ENCODE peak calls at places on chromosome 9, in eight cellular contexts. F is T-helper 2 cell; L is AG09309; O is amygdala; K is fibroblast of the aortic adventitia; B is skeletal muscle cell; A is OCI-M1; I is activated CD8-positive, alpha-beta memory T cell treated with anti-CD3 and anti-CD28 coated beads for 48 hours. U is an unnamed sample.

GRCh38 chr9:25948182-25948581 is 269.9 kb upstream of the TUSC1 start:
- DNase-seq in F (no peak), L (no peak), O (no peak), K (no peak), B (no peak), A (no peak), I (no peak), U (no peak)

GRCh38 chr9:95857122-95857521 is 18.4 kb upstream of the ERCC6L2 start:
- DNase-seq in F (no peak), L (no peak), O (no peak), K (peak), B (peak), A (no peak), I (no peak), U (no peak)

GRCh38 chr9:109953813-109954489 is 174.0 kb downstream of the PALM2AKAP2 start:
- DNase-seq in F (no peak), L (no peak), O (no peak), K (no peak), B (no peak), A (peak), I (no peak), U (no peak)

GRCh38 chr9:13443380-13444271 is 164.1 kb upstream of the MPDZ start:
- DNase-seq in F (no peak), L (no peak), O (no peak), K (peak), B (no peak), A (peak), I (no peak), U (no peak)

GRCh38 chr9:127569819-127570401 is 42.2 kb upstream of the STXBP1 start:
- DNase-seq in F (peak), L (no peak), O (no peak), K (no peak), B (no peak), A (no peak), I (no peak), U (peak)

GRCh38 chr9:98185021-98185567 is 7.3 kb downstream of the CORO2A start:
- DNase-seq in F (no peak), L (no peak), O (no peak), K (no peak), B (no peak), A (no peak), I (no peak), U (no peak)

GRCh38 chr9:137672907-137673791 is 54.3 kb downstream of the EHMT1 start:
- DNase-seq in F (peak), L (peak), O (no peak), K (peak), B (peak), A (peak), I (no peak), U (no peak)

GRCh38 chr9:129697111-129697955 is 31.9 kb downstream of the PRRX2 start:
- DNase-seq in F (no peak), L (no peak), O (no peak), K (peak), B (no peak), A (peak), I (no peak), U (no peak)

GRCh38 chr9:116232425-116233159 is 79.0 kb downstream of the PAPPA start:
- DNase-seq in F (no peak), L (no peak), O (no peak), K (peak), B (no peak), A (no peak), I (no peak), U (no peak)